ENCODE peak calls at places on chromosomes 6 and 20, in six cellular contexts. X is HFF-Myc; C is cardiac fibroblast; J is CD8-positive, alpha-beta T cell; A is OCI-LY7; N is cardiac muscle cell. Q is an unnamed sample.

GRCh38 chr6:35052694-35053565 is 88.2 kb downstream of the TCP11 start:
- DNase-seq in X (no peak), C (no peak), J (no peak), A (no peak), N (no peak), Q (peak)

GRCh38 chr6:167238694-167239467 is 52.2 kb upstream of the UNC93A start:
- DNase-seq in X (no peak), C (no peak), J (no peak), A (no peak), N (no peak), Q (no peak)

GRCh38 chr6:150934380-150934779 is 68.9 kb downstream of the MTHFD1L start:
- DNase-seq in X (no peak), C (peak), J (no peak), A (no peak), N (peak), Q (peak)

GRCh38 chr20:25533920-25534700 is 51.2 kb downstream of the NINL start:
- DNase-seq in X (no peak), C (no peak), J (no peak), A (no peak), N (peak), Q (no peak)

GRCh38 chr20:3752386-3752759 is 15.2 kb downstream of the ADISSP start:
- DNase-seq in X (no peak), C (no peak), J (no peak), A (no peak), N (no peak), Q (no peak)

GRCh38 chr20:49567421-49568256 is at the start of gene PTGIS:
- DNase-seq in X (no peak), C (no peak), J (no peak), A (no peak), N (peak), Q (no peak)

GRCh38 chr20:56091635-56092180 is 86.4 kb upstream of the CBLN4 start:
- DNase-seq in X (no peak), C (no peak), J (no peak), A (no peak), N (no peak), Q (no peak)

GRCh38 chr6:21882066-21882465 is 288.5 kb downstream of the SOX4 start:
- DNase-seq in X (no peak), C (no peak), J (no peak), A (no peak), N (no peak), Q (no peak)

GRCh38 chr6:45423901-45424627 is 46.3 kb upstream of the SUPT3H start:
- DNase-seq in X (no peak), C (no peak), J (peak), A (no peak), N (peak), Q (peak)

GRCh38 chr6:135251416-135251815 is 70.3 kb downstream of the MYB start:
- DNase-seq in X (no peak), C (no peak), J (no peak), A (no peak), N (no peak), Q (no peak)

GRCh38 chr6:36856277-36856676 is 17.0 kb upstream of the CPNE5 start:
- DNase-seq in X (no peak), C (no peak), J (no peak), A (no peak), N (no peak), Q (no peak)

GRCh38 chr20:8094415-8094818 is 37.6 kb upstream of the PLCB1 start:
- DNase-seq in X (peak), C (peak), J (no peak), A (no peak), N (peak), Q (peak)

GRCh38 chr20:10429443-10429981 is 4.5 kb downstream of the MKKS start:
- DNase-seq in X (no peak), C (no peak), J (no peak), A (no peak), N (no peak), Q (no peak)

GRCh38 chr6:158991017-158991723 is 8.8 kb downstream of the RSPH3 start:
- DNase-seq in X (no peak), C (peak), J (no peak), A (peak), N (no peak), Q (no peak)

GRCh38 chr6:127178746-127179145 is 60.3 kb downstream of the RSPO3 start:
- DNase-seq in X (no peak), C (peak), J (no peak), A (no peak), N (no peak), Q (peak)

GRCh38 chr6:63764318-63764916 is 128.8 kb downstream of the PHF3 start:
- DNase-seq in X (peak), C (peak), J (no peak), A (peak), N (peak), Q (peak)

GRCh38 chr6:63757826-63758225 is 122.2 kb downstream of the PHF3 start:
- DNase-seq in X (no peak), C (no peak), J (no peak), A (no peak), N (no peak), Q (no peak)

GRCh38 chr6:63760199-63760598 is 124.6 kb downstream of the PHF3 start:
- DNase-seq in X (no peak), C (no peak), J (no peak), A (no peak), N (no peak), Q (no peak)

GRCh38 chr6:63759605-63760004 is 124.0 kb downstream of the PHF3 start:
- DNase-seq in X (no peak), C (no peak), J (no peak), A (no peak), N (peak), Q (no peak)
- TF ChIP-seq CTCF in X (no peak), C (no peak), J (no peak), A (no peak), N (no peak), Q (no peak)

DNA sequence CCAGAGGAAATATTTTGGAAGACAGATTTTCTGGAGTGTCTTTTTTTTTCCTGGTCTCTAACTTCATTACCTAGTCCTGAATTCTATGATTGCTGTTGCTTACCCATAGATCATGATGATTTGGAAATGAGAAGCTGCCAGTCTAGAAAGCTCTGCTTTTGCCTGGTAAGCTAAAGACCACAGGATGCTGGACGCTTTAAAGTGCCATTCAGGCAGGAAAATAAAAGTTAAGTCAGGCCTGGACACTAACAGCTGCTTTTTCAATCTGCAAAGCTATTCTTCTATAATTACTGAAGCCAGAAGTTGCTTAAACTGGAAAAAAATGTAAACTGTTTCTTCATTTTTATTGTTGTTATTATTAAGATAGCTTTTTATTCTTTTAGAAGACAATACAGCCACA is 129.8 kb upstream of the SPACA1 start:
- DNase-seq in X (no peak), C (no peak), J (no peak), A (peak), N (no peak), Q (no peak)
- H3K4me3 ChIP-seq in X (no peak), C (no peak), J (no peak), A (peak), N (no peak), Q (no peak)

GRCh38 chr20:31440012-31440659 is at the start of gene DEFB123:
- DNase-seq in X (no peak), C (no peak), J (no peak), A (no peak), N (no peak), Q (no peak)
- TF ChIP-seq CTCF in X (peak), C (peak), J (no peak), A (peak), N (no peak), Q (peak)

DNA sequence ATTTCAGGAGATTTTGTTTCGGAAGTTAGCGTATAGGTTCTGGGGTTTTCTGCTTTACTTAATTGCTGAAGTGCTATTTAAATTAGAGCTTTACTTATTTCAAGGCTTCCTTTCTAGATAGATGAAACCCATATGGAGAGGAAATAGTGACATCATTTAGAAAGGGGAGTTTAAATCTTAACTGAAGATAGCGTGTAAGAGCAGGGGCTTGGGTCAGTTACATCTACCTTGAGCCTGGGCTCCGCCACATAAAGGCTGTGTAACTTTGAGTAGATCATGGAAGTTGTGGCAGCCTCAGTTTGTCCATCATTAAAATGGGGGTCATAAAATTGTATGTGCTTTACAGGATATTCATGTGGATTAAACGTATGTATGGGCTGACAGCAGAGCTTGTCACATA is 4.7 kb downstream of the CDS2 start:
- DNase-seq in X (no peak), C (no peak), J (no peak), A (no peak), N (no peak), Q (no peak)
- H3K4me3 ChIP-seq in X (no peak), C (no peak), J (no peak), A (no peak), N (no peak), Q (no peak)

GRCh38 chr6:75076009-75076408 is 129.8 kb downstream of the COL12A1 start:
- DNase-seq in X (no peak), C (no peak), J (no peak), A (no peak), N (no peak), Q (no peak)

GRCh38 chr6:75065524-75065923 is 140.3 kb downstream of the COL12A1 start:
- DNase-seq in X (no peak), C (peak), J (no peak), A (no peak), N (peak), Q (peak)

GRCh38 chr6:75070244-75070643 is 135.6 kb downstream of the COL12A1 start:
- DNase-seq in X (no peak), C (no peak), J (no peak), A (no peak), N (no peak), Q (no peak)
- TF ChIP-seq CTCF in X (no peak), C (no peak), J (no peak), A (no peak), N (no peak), Q (no peak)

Q was measured in choroid plexus epithelial cell.